ENCODE peak calls at places on chromosomes 11 and 22, in six cellular contexts. B is Ammon's horn; E is stimulated activated CD8-positive, alpha-beta memory T cell treated with anti-CD3 and anti-CD28 coated beads, Interleukin-4, amount 100 ng/mL, for 1 hour; A is GM03348; M is CD4-positive, alpha-beta T cell; X is T-helper 2 cell. G is an unnamed sample.

GRCh38 chr11:133945087-133945974 is 11.4 kb downstream of the IGSF9B start:
- DNase-seq in B (no peak), E (no peak), A (peak; percentile 52), M (peak; percentile 70), X (peak; percentile 71), G (no peak)

GRCh38 chr11:121321614-121322243 is 29.2 kb downstream of the SC5D start:
- DNase-seq in B (peak; percentile 93), E (no peak), A (peak; percentile 56), M (peak; percentile 14), X (no peak), G (peak; percentile 24)

GRCh38 chr11:79396001-79396400 is 44.8 kb downstream of the TENM4 start:
- DNase-seq in B (no peak), E (no peak), A (no peak), M (no peak), X (no peak), G (no peak)

GRCh38 chr11:132493786-132494185 is 1038.5 kb downstream of the OPCML start:
- DNase-seq in B (no peak), E (no peak), A (no peak), M (no peak), X (no peak), G (no peak)

GRCh38 chr11:36281850-36282249 is 7.4 kb downstream of the COMMD9 start:
- DNase-seq in B (no peak), E (no peak), A (no peak), M (no peak), X (no peak), G (no peak)

GRCh38 chr11:21866781-21867180 is 326.1 kb upstream of the ANO5 start:
- DNase-seq in B (no peak), E (no peak), A (no peak), M (no peak), X (no peak), G (no peak)

GRCh38 chr11:45654242-45654641 is 11.2 kb downstream of the CHST1 start:
- DNase-seq in B (peak; percentile 69), E (no peak), A (no peak), M (no peak), X (no peak), G (no peak)

GRCh38 chr22:25970348-25970995 is 198.8 kb upstream of the SEZ6L start:
- DNase-seq in B (peak; percentile 5), E (no peak), A (no peak), M (no peak), X (no peak), G (no peak)

GRCh38 chr11:59616396-59616982 is 915 bp upstream of the OSBP start:
- DNase-seq in B (no peak), E (no peak), A (no peak), M (no peak), X (no peak), G (no peak)

GRCh38 chr11:393219-394033 is 583 bp upstream of the PKP3 start:
- DNase-seq in B (no peak), E (no peak), A (peak; percentile 97), M (no peak), X (no peak), G (no peak)

GRCh38 chr11:28759311-28759710 is 651.1 kb downstream of the METTL15 start:
- DNase-seq in B (no peak), E (no peak), A (no peak), M (no peak), X (no peak), G (no peak)

GRCh38 chr11:33557201-33557600 is 143.4 kb downstream of the C11orf91 start:
- DNase-seq in B (no peak), E (no peak), A (peak; percentile 79), M (no peak), X (no peak), G (no peak)

GRCh38 chr11:128824199-128825049 is 42.7 kb downstream of the KCNJ1 start:
- DNase-seq in B (no peak), E (no peak), A (peak; percentile 41), M (no peak), X (no peak), G (no peak)

GRCh38 chr22:46908641-46909107 is 146.2 kb downstream of the TBC1D22A start:
- DNase-seq in B (no peak), E (no peak), A (no peak), M (no peak), X (no peak), G (no peak)

GRCh38 chr22:44362249-44363040 is 49.7 kb upstream of the SHISAL1 start:
- DNase-seq in B (no peak), E (no peak), A (no peak), M (no peak), X (no peak), G (no peak)

GRCh38 chr11:116533186-116533825 is 239.5 kb downstream of the BUD13 start:
- DNase-seq in B (no peak), E (no peak), A (no peak), M (no peak), X (no peak), G (no peak)

GRCh38 chr22:37186228-37186996 is 1.6 kb downstream of the C1QTNF6 start:
- DNase-seq in B (peak; percentile 56), E (no peak), A (peak; percentile 81), M (peak; percentile 24), X (no peak), G (no peak)

GRCh38 chr11:12216542-12217422 is 106.4 kb downstream of the MICAL2 start:
- DNase-seq in B (no peak), E (no peak), A (no peak), M (no peak), X (no peak), G (no peak)

GRCh38 chr11:9802291-9802861 is 138.5 kb downstream of the SWAP70 start:
- DNase-seq in B (no peak), E (no peak), A (peak; percentile 64), M (no peak), X (no peak), G (no peak)

GRCh38 chr11:131865860-131866259 is 495.4 kb downstream of the NTM start:
- DNase-seq in B (no peak), E (no peak), A (no peak), M (no peak), X (no peak), G (no peak)

GRCh38 chr11:67345247-67345948 is 7.9 kb downstream of the POLD4 start:
- DNase-seq in B (no peak), E (no peak), A (no peak), M (no peak), X (no peak), G (no peak)

GRCh38 chr22:29716814-29717213 is 3.0 kb upstream of the CABP7 start:
- DNase-seq in B (peak; percentile 89), E (no peak), A (peak; percentile 87), M (no peak), X (no peak), G (peak; percentile 81)

GRCh38 chr11:77474509-77475070 is 696 bp upstream of the PAK1 start:
- DNase-seq in B (no peak), E (no peak), A (no peak), M (no peak), X (no peak), G (no peak)

GRCh38 chr11:62614275-62614674 is 1.2 kb downstream of the ROM1 start:
- DNase-seq in B (no peak), E (no peak), A (no peak), M (no peak), X (no peak), G (no peak)

GRCh38 chr11:61795459-61795858 is 2.7 kb downstream of the FEN1 start:
- DNase-seq in B (no peak), E (no peak), A (no peak), M (no peak), X (no peak), G (no peak)

GRCh38 chr11:75320643-75321042 is 30.8 kb downstream of the ARRB1 start:
- DNase-seq in B (no peak), E (no peak), A (no peak), M (no peak), X (no peak), G (no peak)

GRCh38 chr22:26529345-26529744 is 17.1 kb upstream of the TFIP11 start:
- DNase-seq in B (no peak), E (no peak), A (peak; percentile 39), M (no peak), X (no peak), G (no peak)

GRCh38 chr11:12109591-12110196 is 696 bp upstream of the MICAL2 start:
- DNase-seq in B (no peak), E (no peak), A (no peak), M (no peak), X (no peak), G (no peak)

GRCh38 chr11:44065851-44066731 is at the start of gene ACCS:
- DNase-seq in B (peak; percentile 93), E (peak; percentile 67), A (peak; percentile 95), M (peak; percentile 83), X (peak; percentile 69), G (peak; percentile 66)

GRCh38 chr22:22103078-22103593 is 120.5 kb upstream of the TOP3B start:
- DNase-seq in B (no peak), E (no peak), A (no peak), M (no peak), X (no peak), G (no peak)

GRCh38 chr11:17188675-17189074 is 19.1 kb downstream of the PIK3C2A start:
- DNase-seq in B (no peak), E (no peak), A (no peak), M (no peak), X (no peak), G (no peak)

GRCh38 chr11:94557391-94557790 is 9.8 kb upstream of the PIWIL4 start:
- DNase-seq in B (no peak), E (no peak), A (peak; percentile 36), M (no peak), X (no peak), G (no peak)

GRCh38 chr11:13772223-13773046 is 104.0 kb downstream of the FAR1 start:
- DNase-seq in B (peak; percentile 88), E (no peak), A (peak; percentile 28), M (peak; percentile 9), X (no peak), G (no peak)

GRCh38 chr11:135033545-135033944 is 621.5 kb upstream of the B3GAT1 start:
- DNase-seq in B (peak; percentile 82), E (no peak), A (no peak), M (no peak), X (no peak), G (peak; percentile 26)

GRCh38 chr11:77590194-77590591 is 440 bp downstream of the AQP11 start:
- DNase-seq in B (peak; percentile 66), E (no peak), A (peak; percentile 22), M (no peak), X (no peak), G (peak; percentile 52)

GRCh38 chr11:114134870-114135269 is 75.4 kb downstream of the ZBTB16 start:
- DNase-seq in B (no peak), E (no peak), A (peak; percentile 84), M (no peak), X (no peak), G (no peak)

GRCh38 chr11:48001438-48002021 is 21.2 kb downstream of the PTPRJ start:
- DNase-seq in B (no peak), E (peak; percentile 44), A (peak; percentile 30), M (peak; percentile 79), X (peak; percentile 60), G (no peak)

GRCh38 chr11:118076754-118077281 is at the start of gene TMPRSS4:
- DNase-seq in B (no peak), E (no peak), A (no peak), M (no peak), X (no peak), G (no peak)

G was measured in amygdala.